ENCODE peak calls at places on chromosomes 7 and 10, in five cellular contexts. E is H9, G is neuronal stem cell, U is trophoblast cell, D is H1. W is an unnamed sample.
A peak's percentile ranks its signal among the peaks of the same experiment; 100 is the strongest.

GRCh38 chr7:43873300-43873699 is 4.0 kb upstream of the MRPS24 start:
- DNase-seq in E (no peak), G (no peak), U (no peak), D (no peak), W (peak; percentile 43)

GRCh38 chr7:45980181-45980905 is 59.3 kb upstream of the IGFBP3 start:
- DNase-seq in E (no peak), G (no peak), U (peak; percentile 60), D (no peak), W (peak; percentile 66)

GRCh38 chr10:80324086-80324485 is 32.5 kb downstream of the DYDC1 start:
- DNase-seq in E (no peak), G (no peak), U (no peak), D (no peak), W (peak; percentile 44)

GRCh38 chr7:47866120-47866519 is 82.1 kb downstream of the PKD1L1 start:
- DNase-seq in E (no peak), G (no peak), U (no peak), D (no peak), W (no peak)

GRCh38 chr10:125043824-125044658 is 102.1 kb downstream of the ZRANB1 start:
- DNase-seq in E (no peak), G (no peak), U (no peak), D (no peak), W (no peak)

GRCh38 chr7:36984710-36985308 is 260.5 kb upstream of the AOAH start:
- DNase-seq in E (no peak), G (no peak), U (no peak), D (no peak), W (no peak)

GRCh38 chr10:131183546-131184045 is 127.9 kb downstream of the TCERG1L start:
- DNase-seq in E (peak; percentile 7), G (no peak), U (no peak), D (no peak), W (no peak)

GRCh38 chr10:88728107-88728763 is 22.2 kb downstream of the LIPK start:
- DNase-seq in E (peak; percentile 97), G (peak; percentile 20), U (peak; percentile 35), D (peak; percentile 99), W (no peak)

GRCh38 chr7:909358-910329 is 33.3 kb downstream of the GET4 start:
- DNase-seq in E (no peak), G (peak; percentile 15), U (no peak), D (no peak), W (peak; percentile 55)

GRCh38 chr7:12635830-12636229 is 51.6 kb upstream of the ARL4A start:
- DNase-seq in E (no peak), G (no peak), U (peak; percentile 22), D (no peak), W (peak; percentile 28)

GRCh38 chr10:28177944-28178637 is 124.8 kb downstream of the MPP7 start:
- DNase-seq in E (no peak), G (no peak), U (no peak), D (no peak), W (peak; percentile 50)

GRCh38 chr7:16915405-16915804 is 33.6 kb upstream of the AGR3 start:
- DNase-seq in E (no peak), G (no peak), U (peak; percentile 97), D (no peak), W (peak; percentile 88)

GRCh38 chr7:101488826-101489572 is 126.3 kb downstream of the COL26A1 start:
- DNase-seq in E (no peak), G (no peak), U (peak; percentile 95), D (no peak), W (no peak)

GRCh38 chr10:125016123-125016522 is 74.2 kb downstream of the ZRANB1 start:
- DNase-seq in E (no peak), G (no peak), U (no peak), D (no peak), W (no peak)

GRCh38 chr10:124649209-124649608 is 95.0 kb downstream of the FAM53B start:
- DNase-seq in E (no peak), G (no peak), U (no peak), D (no peak), W (peak; percentile 30)

GRCh38 chr7:2518101-2518500 is 1.5 kb upstream of the LFNG start:
- DNase-seq in E (no peak), G (no peak), U (no peak), D (no peak), W (no peak)

GRCh38 chr7:5589819-5590595 is 166.4 kb upstream of the TNRC18 start:
- DNase-seq in E (no peak), G (no peak), U (no peak), D (no peak), W (no peak)

GRCh38 chr7:148385009-148385682 is 205.4 kb upstream of the C7orf33 start:
- DNase-seq in E (no peak), G (peak; percentile 27), U (peak; percentile 54), D (peak; percentile 33), W (no peak)

GRCh38 chr10:8158439-8159071 is 104.1 kb downstream of the GATA3 start:
- DNase-seq in E (no peak), G (no peak), U (no peak), D (no peak), W (no peak)

GRCh38 chr7:39605087-39605486 is 18.3 kb upstream of the RALA start:
- DNase-seq in E (no peak), G (no peak), U (no peak), D (no peak), W (no peak)

GRCh38 chr10:3036155-3036554 is 31.2 kb upstream of the PFKP start:
- DNase-seq in E (no peak), G (no peak), U (no peak), D (no peak), W (no peak)

GRCh38 chr10:13990392-13990805 is 340.3 kb downstream of the FRMD4A start:
- DNase-seq in E (no peak), G (no peak), U (no peak), D (no peak), W (peak; percentile 47)

GRCh38 chr10:83078645-83079044 is 1060.7 kb upstream of the GHITM start:
- DNase-seq in E (no peak), G (no peak), U (no peak), D (no peak), W (no peak)

GRCh38 chr7:7569113-7569527 is 2.4 kb downstream of the MIOS start:
- DNase-seq in E (no peak), G (no peak), U (no peak), D (no peak), W (no peak)

GRCh38 chr7:2649139-2649838 is 17.5 kb downstream of the TTYH3 start:
- DNase-seq in E (no peak), G (no peak), U (no peak), D (no peak), W (no peak)

GRCh38 chr7:104272767-104273384 is 55.5 kb upstream of the LHFPL3 start:
- DNase-seq in E (no peak), G (no peak), U (no peak), D (no peak), W (peak; percentile 19)

GRCh38 chr7:55185941-55186609 is 167.3 kb downstream of the EGFR start:
- DNase-seq in E (no peak), G (no peak), U (peak; percentile 97), D (peak; percentile 22), W (peak; percentile 84)

GRCh38 chr10:130696870-130697269 is 560.7 kb downstream of the GLRX3 start:
- DNase-seq in E (no peak), G (no peak), U (no peak), D (no peak), W (no peak)

GRCh38 chr10:19888061-19888660 is 71.9 kb downstream of the PLXDC2 start:
- DNase-seq in E (no peak), G (no peak), U (no peak), D (no peak), W (no peak)

GRCh38 chr10:103278862-103279298 is 1.9 kb downstream of the INA start:
- DNase-seq in E (peak; percentile 60), G (peak; percentile 75), U (peak; percentile 31), D (peak; percentile 85), W (peak; percentile 53)

GRCh38 chr10:24784061-24784460 is 60.4 kb upstream of the ARHGAP21 start:
- DNase-seq in E (no peak), G (no peak), U (no peak), D (no peak), W (no peak)
- H2BK12ac ChIP-seq in E (no peak overlapping the region), G (no peak overlapping the region), U (no peak overlapping the region), D (no peak overlapping the region), W (no peak overlapping the region)

DNA sequence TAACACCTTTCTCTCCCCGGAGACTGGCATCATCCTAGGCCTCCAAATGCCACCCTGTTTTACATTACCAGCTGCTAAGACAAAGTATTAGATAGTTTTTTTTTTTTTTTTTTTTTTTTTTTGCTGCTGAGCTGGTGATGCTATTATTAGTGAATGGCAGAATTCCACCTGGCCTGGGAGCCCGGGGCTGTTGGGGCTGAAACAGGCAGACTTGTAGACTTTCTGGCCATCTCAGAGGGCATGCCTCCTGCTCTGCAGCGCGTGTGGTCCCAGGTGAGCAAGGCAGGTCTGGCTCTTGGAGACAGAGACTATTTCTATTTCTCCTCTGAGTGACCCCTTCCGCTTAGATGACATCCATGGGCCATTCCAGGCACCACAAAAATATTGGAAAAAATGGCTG is 104.2 kb downstream of the EMX2 start:
- DNase-seq in E (no peak), G (no peak), U (no peak), D (no peak), W (no peak)
- H2BK12ac ChIP-seq in E (no peak overlapping the region), G (no peak overlapping the region), U (no peak overlapping the region), D (no peak overlapping the region), W (no peak overlapping the region)

GRCh38 chr7:4230352-4230751 is 451.7 kb upstream of the FOXK1 start:
- DNase-seq in E (no peak), G (no peak), U (no peak), D (no peak), W (no peak)
- H2BK12ac ChIP-seq in E (no peak overlapping the region), G (no peak overlapping the region), U (no peak overlapping the region), D (no peak overlapping the region), W (no peak overlapping the region)

GRCh38 chr10:59907537-59907917 is 1.2 kb upstream of the CCDC6 start:
- DNase-seq in E (no peak), G (no peak), U (no peak), D (no peak), W (peak; percentile 40)

GRCh38 chr10:59908808-59909143 is 2.4 kb upstream of the CCDC6 start:
- DNase-seq in E (no peak), G (no peak), U (no peak), D (no peak), W (no peak)

GRCh38 chr10:59906417-59907202 is at the start of gene CCDC6:
- DNase-seq in E (peak; percentile 89), G (peak; percentile 89), U (peak; percentile 93), D (peak; percentile 94), W (peak; percentile 95)

GRCh38 chr10:59905735-59906416 is 480 bp downstream of the CCDC6 start:
- DNase-seq in E (no peak), G (no peak), U (no peak), D (no peak), W (peak; percentile 14)

DNA sequence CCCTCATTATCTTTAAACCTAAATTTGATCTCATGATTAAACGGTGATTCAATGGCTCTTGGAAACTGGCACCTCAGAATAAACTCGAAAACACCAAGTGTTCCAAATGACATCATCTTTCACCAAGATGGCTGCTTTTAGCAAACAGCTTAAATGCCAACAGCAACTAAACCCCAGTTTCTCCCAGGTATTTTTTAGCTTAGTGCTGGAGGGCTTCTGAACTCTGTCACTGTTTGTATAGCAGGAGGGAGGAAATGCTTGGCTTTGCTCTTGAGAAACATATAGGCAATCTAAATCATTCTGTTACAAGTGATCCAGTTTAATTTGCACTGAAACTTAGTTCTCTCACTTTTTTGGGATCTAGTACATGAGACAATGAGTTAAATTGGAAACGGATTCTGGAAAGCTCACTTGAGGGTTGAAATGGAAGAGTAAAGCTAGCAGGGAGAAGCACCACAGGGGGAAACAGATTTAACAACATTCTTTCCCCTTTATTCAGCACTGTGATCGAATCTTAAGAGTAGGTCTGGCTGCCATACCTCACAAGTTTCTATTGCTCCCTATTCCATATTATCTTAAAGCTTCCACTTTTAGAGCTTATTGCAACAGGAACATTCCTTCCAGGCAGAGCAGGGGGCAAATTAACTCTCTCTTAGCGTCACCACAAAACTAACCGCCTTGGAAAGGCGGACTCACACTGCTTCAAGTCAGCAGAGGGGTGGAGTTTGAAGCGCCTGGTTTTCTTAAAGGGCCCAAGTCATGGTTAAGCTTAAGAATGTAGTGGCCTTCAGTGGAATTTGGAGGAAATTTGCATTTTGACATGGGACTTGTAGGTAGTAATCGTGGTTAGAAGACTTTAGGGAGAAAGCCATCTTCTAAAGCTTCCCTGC is 1.8 kb upstream of the CCDC6 start:
- DNase-seq in E (peak; percentile 86), G (peak; percentile 55), U (no peak), D (peak; percentile 58), W (peak; percentile 94)
- H2BK12ac ChIP-seq in E (no peak overlapping the region), G (no peak overlapping the region), U (no peak overlapping the region), D (peak overlapping the region; percentile 64), W (no peak overlapping the region)

W was measured in mesenchymal stem cell.